ENCODE peak calls at places on chromosomes 13 and 19, in seven cellular contexts. S, L, B, Y, D, F and E are unnamed samples.

GRCh38 chr13:31797154-31797775 is 57.9 kb downstream of the RXFP2 start:
- DNase-seq in S (no peak), L (no peak), B (peak; percentile 20), Y (no peak), D (peak; percentile 4), F (no peak), E (no peak)

GRCh38 chr13:46211116-46211515 is 612 bp upstream of the LRRC63 start:
- DNase-seq in S (no peak), L (no peak), B (no peak), Y (no peak), D (no peak), F (peak; percentile 84), E (no peak)

GRCh38 chr13:109874921-109875454 is 88.6 kb upstream of the IRS2 start:
- DNase-seq in S (no peak), L (no peak), B (peak; percentile 80), Y (no peak), D (no peak), F (no peak), E (no peak)

GRCh38 chr19:2549701-2550191 is 73.8 kb downstream of the GADD45B start:
- DNase-seq in S (peak; percentile 47), L (no peak), B (peak; percentile 98), Y (peak; percentile 58), D (no peak), F (no peak), E (no peak)

GRCh38 chr19:3670258-3670795 is 29.9 kb downstream of the PIP5K1C start:
- DNase-seq in S (peak; percentile 35), L (no peak), B (peak; percentile 85), Y (peak; percentile 90), D (no peak), F (no peak), E (no peak)

GRCh38 chr13:51342706-51343105 is 3.2 kb downstream of the SERPINE3 start:
- DNase-seq in S (no peak), L (no peak), B (peak; percentile 66), Y (no peak), D (no peak), F (no peak), E (no peak)

GRCh38 chr13:113114511-113115362 is 7.9 kb upstream of the F10 start:
- DNase-seq in S (no peak), L (no peak), B (no peak), Y (peak; percentile 12), D (no peak), F (no peak), E (no peak)

GRCh38 chr19:48836089-48837017 is at the start of gene HSD17B14:
- DNase-seq in S (peak; percentile 23), L (no peak), B (peak; percentile 59), Y (peak; percentile 70), D (peak; percentile 81), F (no peak), E (no peak)

GRCh38 chr19:11169896-11170678 is 14.5 kb upstream of the SPC24 start:
- DNase-seq in S (no peak), L (no peak), B (peak; percentile 35), Y (no peak), D (no peak), F (no peak), E (no peak)

GRCh38 chr13:53045110-53045509 is 16.5 kb downstream of the OLFM4 start:
- DNase-seq in S (peak; percentile 59), L (no peak), B (no peak), Y (peak; percentile 19), D (no peak), F (no peak), E (no peak)

GRCh38 chr19:41626278-41626677 is 596 bp downstream of the CEACAM4 start:
- DNase-seq in S (no peak), L (no peak), B (no peak), Y (no peak), D (no peak), F (no peak), E (no peak)
- H3K4me3 ChIP-seq in S (no peak overlapping the region), L (no peak overlapping the region), B (no peak overlapping the region), Y (no peak overlapping the region), D (no peak overlapping the region), F (no peak overlapping the region), E (no peak overlapping the region)

GRCh38 chr13:112052213-112052612 is 14.7 kb upstream of the SOX1 start:
- DNase-seq in S (no peak), L (peak; percentile 9), B (no peak), Y (no peak), D (no peak), F (no peak), E (no peak)
- H3K27me3 ChIP-seq in S (peaks cover 4% of the 10 kb centered on the region), L (no peaks in the 10 kb centered on the region), B (peaks cover 30% of the 10 kb centered on the region), Y (no peaks in the 10 kb centered on the region), D (peaks cover 19% of the 10 kb centered on the region), F (peaks cover 13% of the 10 kb centered on the region), E (peaks cover 3% of the 10 kb centered on the region)

GRCh38 chr13:106415971-106416370 is 119.5 kb downstream of the EFNB2 start:
- DNase-seq in S (no peak), L (no peak), B (no peak), Y (no peak), D (no peak), F (no peak), E (no peak)
- H3K4me3 ChIP-seq in S (no peak overlapping the region), L (no peak overlapping the region), B (no peak overlapping the region), Y (no peak overlapping the region), D (no peak overlapping the region), F (no peak overlapping the region), E (no peak overlapping the region)

DNA sequence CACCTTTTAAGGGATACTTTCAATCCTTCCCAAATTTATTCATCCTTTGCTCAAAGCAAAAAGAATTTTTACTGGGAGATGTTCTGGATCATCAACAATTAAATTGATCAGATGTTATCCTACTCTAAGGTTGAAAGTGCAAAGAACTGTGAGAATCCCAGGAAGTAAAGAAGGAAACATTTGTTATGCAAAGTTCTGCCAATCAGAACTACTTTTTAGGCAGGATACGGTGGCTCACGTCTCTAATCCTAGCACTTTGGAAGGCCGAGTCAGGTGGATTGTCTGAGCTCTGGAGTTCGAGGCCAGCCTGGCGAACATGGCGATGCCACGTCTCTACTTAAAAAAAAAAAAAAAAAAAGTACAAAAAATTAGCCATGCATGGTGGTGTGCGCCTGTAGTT is 882.3 kb downstream of the DIAPH3 start:
- DNase-seq in S (no peak), L (no peak), B (no peak), Y (no peak), D (no peak), F (no peak), E (no peak)
- H3K27me3 ChIP-seq in S (no peaks in the 10 kb centered on the region), L (no peaks in the 10 kb centered on the region), B (no peaks in the 10 kb centered on the region), Y (no peaks in the 10 kb centered on the region), D (no peaks in the 10 kb centered on the region), F (no peaks in the 10 kb centered on the region), E (no peaks in the 10 kb centered on the region)